ENCODE peak calls at places on chromosomes 12 and 14, in four cellular contexts. One of them, this sample, is unnamed.
A peak's percentile ranks its signal among the peaks of the same experiment; 100 is the strongest.

GRCh38 chr12:91370086-91370868 is 187.7 kb upstream of the DCN start:
- DNase-seq in AG04450: no peak
- DNase-seq in sigmoid colon: no peak
- DNase-seq in dorsolateral prefrontal cortex: no peak
- DNase-seq in this sample: no peak

GRCh38 chr12:52004042-52004648 is 2.6 kb upstream of the TAMALIN start:
- DNase-seq in AG04450: no peak
- DNase-seq in sigmoid colon: peak; percentile 82
- DNase-seq in dorsolateral prefrontal cortex: peak; percentile 79
- DNase-seq in this sample: peak; percentile 71

GRCh38 chr12:121657305-121658008 is 12.0 kb downstream of the MORN3 start:
- DNase-seq in AG04450: no peak
- DNase-seq in sigmoid colon: no peak
- DNase-seq in dorsolateral prefrontal cortex: no peak
- DNase-seq in this sample: peak; percentile 72

GRCh38 chr14:74977901-74978385 is 22.5 kb upstream of the PGF start:
- DNase-seq in AG04450: no peak
- DNase-seq in sigmoid colon: no peak
- DNase-seq in dorsolateral prefrontal cortex: no peak
- DNase-seq in this sample: no peak

GRCh38 chr14:48331421-48331820 is 656.0 kb upstream of the MDGA2 start:
- DNase-seq in AG04450: no peak
- DNase-seq in sigmoid colon: no peak
- DNase-seq in dorsolateral prefrontal cortex: no peak
- DNase-seq in this sample: no peak

GRCh38 chr12:24470050-24470449 is 478.9 kb downstream of the BCAT1 start:
- DNase-seq in AG04450: no peak
- DNase-seq in sigmoid colon: no peak
- DNase-seq in dorsolateral prefrontal cortex: no peak
- DNase-seq in this sample: no peak

GRCh38 chr14:69087061-69087461 is 65.9 kb downstream of the DCAF5 start:
- DNase-seq in AG04450: no peak
- DNase-seq in sigmoid colon: no peak
- DNase-seq in dorsolateral prefrontal cortex: no peak
- DNase-seq in this sample: no peak

GRCh38 chr12:47885012-47885501 is 19.7 kb downstream of the VDR start:
- DNase-seq in AG04450: no peak
- DNase-seq in sigmoid colon: no peak
- DNase-seq in dorsolateral prefrontal cortex: no peak
- DNase-seq in this sample: no peak

GRCh38 chr12:76201316-76201715 is 116.8 kb upstream of the NAP1L1 start:
- DNase-seq in AG04450: no peak
- DNase-seq in sigmoid colon: no peak
- DNase-seq in dorsolateral prefrontal cortex: no peak
- DNase-seq in this sample: no peak

GRCh38 chr14:20494935-20495766 is 10.2 kb upstream of the RNASE10 start:
- DNase-seq in AG04450: no peak
- DNase-seq in sigmoid colon: no peak
- DNase-seq in dorsolateral prefrontal cortex: no peak
- DNase-seq in this sample: no peak

GRCh38 chr14:105018414-105018813 is 2.5 kb downstream of the CDCA4 start:
- DNase-seq in AG04450: no peak
- DNase-seq in sigmoid colon: no peak
- DNase-seq in dorsolateral prefrontal cortex: no peak
- DNase-seq in this sample: no peak

GRCh38 chr12:15899282-15899870 is 11.8 kb upstream of the DERA start:
- DNase-seq in AG04450: no peak
- DNase-seq in sigmoid colon: no peak
- DNase-seq in dorsolateral prefrontal cortex: no peak
- DNase-seq in this sample: no peak

GRCh38 chr14:99251721-99252120 is 20.3 kb downstream of the BCL11B start:
- DNase-seq in AG04450: no peak
- DNase-seq in sigmoid colon: no peak
- DNase-seq in dorsolateral prefrontal cortex: no peak
- DNase-seq in this sample: no peak

GRCh38 chr14:101781240-101782061 is 19.9 kb downstream of the PPP2R5C start:
- DNase-seq in AG04450: no peak
- DNase-seq in sigmoid colon: no peak
- DNase-seq in dorsolateral prefrontal cortex: no peak
- DNase-seq in this sample: no peak

GRCh38 chr12:119868992-119869391 is 8.1 kb downstream of the CIT start:
- DNase-seq in AG04450: no peak
- DNase-seq in sigmoid colon: no peak
- DNase-seq in dorsolateral prefrontal cortex: no peak
- DNase-seq in this sample: no peak

GRCh38 chr14:88411039-88411438 is 25.6 kb downstream of the SPATA7 start:
- DNase-seq in AG04450: no peak
- DNase-seq in sigmoid colon: no peak
- DNase-seq in dorsolateral prefrontal cortex: no peak
- DNase-seq in this sample: no peak

GRCh38 chr12:17511369-17511768 is 578.6 kb downstream of the RERGL start:
- DNase-seq in AG04450: no peak
- DNase-seq in sigmoid colon: no peak
- DNase-seq in dorsolateral prefrontal cortex: no peak
- DNase-seq in this sample: no peak

GRCh38 chr12:68367903-68368302 is 35.7 kb upstream of the MDM1 start:
- DNase-seq in AG04450: no peak
- DNase-seq in sigmoid colon: no peak
- DNase-seq in dorsolateral prefrontal cortex: no peak
- DNase-seq in this sample: no peak

GRCh38 chr12:96912261-96912660 is 5.2 kb downstream of the NEDD1 start:
- DNase-seq in AG04450: no peak
- DNase-seq in sigmoid colon: no peak
- DNase-seq in dorsolateral prefrontal cortex: no peak
- DNase-seq in this sample: no peak

GRCh38 chr12:112929715-112930114 is 8.6 kb upstream of the OAS3 start:
- DNase-seq in AG04450: no peak
- DNase-seq in sigmoid colon: no peak
- DNase-seq in dorsolateral prefrontal cortex: no peak
- DNase-seq in this sample: no peak

GRCh38 chr12:12172106-12172511 is 94.7 kb downstream of the LRP6 start:
- DNase-seq in AG04450: no peak
- DNase-seq in sigmoid colon: no peak
- DNase-seq in dorsolateral prefrontal cortex: no peak
- DNase-seq in this sample: no peak

GRCh38 chr12:44532940-44533339 is 343.2 kb downstream of the NELL2 start:
- DNase-seq in AG04450: no peak
- DNase-seq in sigmoid colon: no peak
- DNase-seq in dorsolateral prefrontal cortex: no peak
- DNase-seq in this sample: no peak

GRCh38 chr12:106110626-106111300 is 28.0 kb downstream of the NUAK1 start:
- DNase-seq in AG04450: no peak
- DNase-seq in sigmoid colon: peak; percentile 21
- DNase-seq in dorsolateral prefrontal cortex: no peak
- DNase-seq in this sample: no peak

GRCh38 chr14:94536836-94537235 is 24.4 kb upstream of the SERPINA4 start:
- DNase-seq in AG04450: no peak
- DNase-seq in sigmoid colon: no peak
- DNase-seq in dorsolateral prefrontal cortex: no peak
- DNase-seq in this sample: no peak

GRCh38 chr12:6038160-6038559 is 86.3 kb downstream of the VWF start:
- DNase-seq in AG04450: no peak
- DNase-seq in sigmoid colon: peak; percentile 64
- DNase-seq in dorsolateral prefrontal cortex: no peak
- DNase-seq in this sample: peak; percentile 86

GRCh38 chr14:91872011-91872476 is 4.7 kb upstream of the TC2N start:
- DNase-seq in AG04450: no peak
- DNase-seq in sigmoid colon: no peak
- DNase-seq in dorsolateral prefrontal cortex: no peak
- DNase-seq in this sample: no peak

GRCh38 chr14:102184678-102185040 is 45.0 kb downstream of the WDR20 start:
- DNase-seq in AG04450: no peak
- DNase-seq in sigmoid colon: peak; percentile 8
- DNase-seq in dorsolateral prefrontal cortex: no peak
- DNase-seq in this sample: no peak

GRCh38 chr12:123164710-123165261 is 13.9 kb upstream of the PITPNM2 start:
- DNase-seq in AG04450: no peak
- DNase-seq in sigmoid colon: no peak
- DNase-seq in dorsolateral prefrontal cortex: no peak
- DNase-seq in this sample: no peak

GRCh38 chr12:77079631-77080030 is 14.3 kb upstream of the E2F7 start:
- DNase-seq in AG04450: no peak
- DNase-seq in sigmoid colon: no peak
- DNase-seq in dorsolateral prefrontal cortex: no peak
- DNase-seq in this sample: no peak

GRCh38 chr14:90785876-90786450 is 30.3 kb downstream of the TTC7B start:
- DNase-seq in AG04450: no peak
- DNase-seq in sigmoid colon: peak; percentile 64
- DNase-seq in dorsolateral prefrontal cortex: no peak
- DNase-seq in this sample: no peak

GRCh38 chr14:54829486-54830224 is 73.0 kb downstream of the GCH1 start:
- DNase-seq in AG04450: no peak
- DNase-seq in sigmoid colon: no peak
- DNase-seq in dorsolateral prefrontal cortex: no peak
- DNase-seq in this sample: no peak

GRCh38 chr12:32828552-32828951 is 68.0 kb downstream of the PKP2 start:
- DNase-seq in AG04450: no peak
- DNase-seq in sigmoid colon: no peak
- DNase-seq in dorsolateral prefrontal cortex: no peak
- DNase-seq in this sample: no peak

GRCh38 chr12:30694971-30695326 is 720 bp downstream of the IPO8 start:
- DNase-seq in AG04450: no peak
- DNase-seq in sigmoid colon: peak; percentile 67
- DNase-seq in dorsolateral prefrontal cortex: peak; percentile 30
- DNase-seq in this sample: peak; percentile 35

GRCh38 chr14:99441157-99441870 is 39.3 kb downstream of the SETD3 start:
- DNase-seq in AG04450: no peak
- DNase-seq in sigmoid colon: no peak
- DNase-seq in dorsolateral prefrontal cortex: no peak
- DNase-seq in this sample: peak; percentile 69

GRCh38 chr14:106094654-106095189 is 568.3 kb downstream of the TMEM121 start:
- DNase-seq in AG04450: no peak
- DNase-seq in sigmoid colon: no peak
- DNase-seq in dorsolateral prefrontal cortex: no peak
- DNase-seq in this sample: peak; percentile 65
- TF ChIP-seq CTCF in AG04450: no peak
- TF ChIP-seq CTCF in sigmoid colon: no peak
- TF ChIP-seq CTCF in dorsolateral prefrontal cortex: no peak
- TF ChIP-seq CTCF in this sample: peak; percentile 79

DNA sequence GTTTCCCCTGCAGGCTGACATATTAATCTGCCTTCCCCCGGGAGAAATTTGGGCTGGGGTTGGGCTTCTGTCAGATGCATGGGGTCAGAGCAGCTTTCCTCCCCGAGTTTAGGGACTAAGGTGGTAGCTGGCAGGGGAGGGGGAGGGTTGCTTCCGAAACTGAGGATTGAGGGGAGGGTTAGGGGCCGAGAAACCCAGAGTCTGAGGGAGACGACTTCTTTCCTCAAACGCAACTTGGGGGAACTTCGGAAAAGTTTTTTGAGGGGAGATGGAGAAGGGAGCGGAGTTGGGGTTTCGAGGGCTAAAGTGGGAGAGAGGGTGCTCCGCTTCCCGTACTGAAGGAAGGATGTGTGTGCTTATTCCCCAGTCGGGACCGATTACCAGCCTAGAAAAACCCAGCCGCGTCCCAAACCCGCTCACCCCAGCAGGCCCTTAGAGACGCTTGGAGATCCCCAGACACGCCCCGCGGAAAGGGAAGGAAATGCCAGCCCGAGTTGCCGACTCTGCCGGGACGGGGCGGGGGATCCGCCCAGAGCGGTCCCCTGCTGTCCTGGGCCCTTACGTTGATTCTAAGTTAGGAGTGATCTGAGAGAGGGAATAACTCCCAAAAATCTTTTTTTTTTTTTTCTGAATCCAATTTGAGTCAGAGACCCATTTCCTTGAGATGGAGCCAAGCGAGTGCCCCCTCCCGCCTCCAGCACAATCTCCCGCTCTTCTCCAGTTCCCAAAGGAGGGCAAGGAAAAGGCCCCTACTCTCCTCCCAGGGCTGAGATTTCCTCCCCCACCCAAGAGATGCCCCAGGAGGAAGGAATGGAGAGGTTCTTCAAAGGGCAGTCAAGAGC is 61.9 kb downstream of the SMUG1 start:
- DNase-seq in AG04450: no peak
- DNase-seq in sigmoid colon: peak; percentile 88
- DNase-seq in dorsolateral prefrontal cortex: no peak
- DNase-seq in this sample: peak; percentile 74
- H3K4me3 ChIP-seq in AG04450: no peak overlapping the region
- H3K4me3 ChIP-seq in sigmoid colon: peak overlapping the region; percentile 47
- H3K4me3 ChIP-seq in dorsolateral prefrontal cortex: peak overlapping the region; percentile 58
- H3K4me3 ChIP-seq in this sample: peak overlapping the region; percentile 88

GRCh38 chr14:60514378-60515243 is 5.7 kb downstream of the SIX6 start:
- DNase-seq in AG04450: no peak
- DNase-seq in sigmoid colon: no peak
- DNase-seq in dorsolateral prefrontal cortex: no peak
- DNase-seq in this sample: peak; percentile 89
- TF ChIP-seq CTCF in AG04450: peak; percentile 30
- TF ChIP-seq CTCF in sigmoid colon: no peak
- TF ChIP-seq CTCF in dorsolateral prefrontal cortex: peak; percentile 13
- TF ChIP-seq CTCF in this sample: peak; percentile 37

DNA sequence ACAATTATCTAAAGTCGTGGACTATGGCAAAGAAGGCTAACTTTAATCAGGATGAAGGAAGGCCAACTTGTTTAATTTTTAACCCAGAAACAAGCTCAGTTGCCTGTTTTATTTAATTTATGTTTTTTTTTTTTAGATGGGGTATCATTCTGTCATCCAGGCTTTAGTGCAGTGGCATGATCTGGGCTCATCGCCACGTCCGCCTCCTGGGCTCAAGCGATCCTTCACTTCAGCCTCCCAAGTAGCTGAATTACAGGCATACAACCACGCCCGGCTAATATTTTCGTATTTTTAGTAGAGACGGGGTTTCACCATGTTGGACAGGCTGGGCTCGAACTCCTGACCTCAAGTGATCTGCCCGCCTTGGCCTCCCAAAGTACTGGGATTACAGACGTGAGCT is 19.7 kb downstream of the NUDT4 start:
- DNase-seq in AG04450: no peak
- DNase-seq in sigmoid colon: no peak
- DNase-seq in dorsolateral prefrontal cortex: no peak
- DNase-seq in this sample: no peak
- H3K4me3 ChIP-seq in AG04450: no peak overlapping the region
- H3K4me3 ChIP-seq in sigmoid colon: no peak overlapping the region
- H3K4me3 ChIP-seq in dorsolateral prefrontal cortex: no peak overlapping the region
- H3K4me3 ChIP-seq in this sample: no peak overlapping the region

GRCh38 chr12:80834724-80835123 is 103.0 kb downstream of the LIN7A start:
- DNase-seq in AG04450: no peak
- DNase-seq in sigmoid colon: no peak
- DNase-seq in dorsolateral prefrontal cortex: no peak
- DNase-seq in this sample: no peak
- TF ChIP-seq CTCF in AG04450: no peak
- TF ChIP-seq CTCF in sigmoid colon: no peak
- TF ChIP-seq CTCF in dorsolateral prefrontal cortex: no peak
- TF ChIP-seq CTCF in this sample: no peak

GRCh38 chr14:23468704-23469126 is 788 bp upstream of the NGDN start:
- DNase-seq in AG04450: no peak
- DNase-seq in sigmoid colon: no peak
- DNase-seq in dorsolateral prefrontal cortex: no peak
- DNase-seq in this sample: no peak
- H3K4me3 ChIP-seq in AG04450: peak overlapping the region; percentile 58
- H3K4me3 ChIP-seq in sigmoid colon: peak overlapping the region; percentile 24
- H3K4me3 ChIP-seq in dorsolateral prefrontal cortex: peak overlapping the region; percentile 95
- H3K4me3 ChIP-seq in this sample: peak overlapping the region; percentile 66